ENCODE peak calls at places on chromosomes 5 and 9, in six cellular contexts. O, K, T, N, I and X are unnamed samples.

GRCh38 chr5:36407396-36407795 is 105.7 kb upstream of the RANBP3L start:
- DNase-seq in O (no peak), K (no peak), T (no peak), N (no peak), I (no peak), X (no peak)

GRCh38 chr9:34331191-34331590 is 1.8 kb downstream of the NUDT2 start:
- DNase-seq in O (no peak), K (no peak), T (no peak), N (no peak), I (no peak), X (no peak)

GRCh38 chr5:159071382-159071781 is 28.3 kb downstream of the EBF1 start:
- DNase-seq in O (no peak), K (no peak), T (no peak), N (no peak), I (no peak), X (peak)

GRCh38 chr5:168314735-168315411 is 23.4 kb downstream of the WWC1 start:
- DNase-seq in O (no peak), K (peak), T (peak), N (no peak), I (no peak), X (no peak)

GRCh38 chr9:129445794-129446306 is 175.1 kb downstream of the C9orf50 start:
- DNase-seq in O (no peak), K (no peak), T (no peak), N (no peak), I (no peak), X (no peak)

GRCh38 chr9:109250311-109250741 is 70.5 kb downstream of the EPB41L4B start:
- DNase-seq in O (no peak), K (no peak), T (no peak), N (no peak), I (no peak), X (no peak)

GRCh38 chr9:83992407-83992806 is 11.8 kb downstream of the RMI1 start:
- DNase-seq in O (no peak), K (peak), T (no peak), N (no peak), I (no peak), X (no peak)

GRCh38 chr9:6793203-6793602 is 35.4 kb downstream of the KDM4C start:
- DNase-seq in O (no peak), K (no peak), T (no peak), N (no peak), I (no peak), X (no peak)

GRCh38 chr5:88885043-88885442 is 2.1 kb upstream of the MEF2C start:
- DNase-seq in O (no peak), K (no peak), T (no peak), N (no peak), I (no peak), X (no peak)

GRCh38 chr5:115948013-115948605 is 14.2 kb upstream of the LVRN start:
- DNase-seq in O (no peak), K (no peak), T (no peak), N (no peak), I (no peak), X (no peak)

GRCh38 chr5:112014771-112015170 is 257.8 kb upstream of the NREP start:
- DNase-seq in O (no peak), K (no peak), T (no peak), N (no peak), I (no peak), X (no peak)

GRCh38 chr9:3200331-3200774 is 325.4 kb downstream of the RFX3 start:
- DNase-seq in O (no peak), K (no peak), T (no peak), N (no peak), I (no peak), X (no peak)

GRCh38 chr9:90107021-90107771 is 502.4 kb downstream of the GADD45G start:
- DNase-seq in O (no peak), K (peak), T (no peak), N (no peak), I (no peak), X (peak)

GRCh38 chr9:130847306-130848217 is 12.5 kb downstream of the ABL1 start:
- DNase-seq in O (no peak), K (peak), T (peak), N (no peak), I (no peak), X (no peak)